ENCODE peak calls at places on chromosome 3, in six cellular contexts. G, H, Z, F, S and U are unnamed samples.
A peak's percentile ranks its signal among the peaks of the same experiment; 100 is the strongest.

GRCh38 chr3:57150097-57150496 is 15.1 kb downstream of the IL17RD start:
- DNase-seq in H (no peak), F (no peak), S (no peak), Z (no peak), G (peak; percentile 65), U (no peak)

GRCh38 chr3:126517291-126517951 is at the start of gene UROC1:
- DNase-seq in S (no peak), Z (no peak), F (no peak), G (no peak), H (no peak), U (no peak)

GRCh38 chr3:16090013-16090412 is 84.5 kb upstream of the GALNT15 start:
- DNase-seq in F (no peak), G (peak; percentile 94), S (no peak), H (no peak), Z (peak; percentile 97), U (no peak)

GRCh38 chr3:38205472-38205805 is 40.1 kb downstream of the OXSR1 start:
- DNase-seq in G (no peak), Z (no peak), F (no peak), H (peak; percentile 51), S (no peak), U (peak; percentile 54)

GRCh38 chr3:31116651-31117050 is 222.2 kb upstream of the GADL1 start:
- DNase-seq in G (no peak), Z (peak; percentile 53), H (no peak), F (no peak), S (no peak), U (no peak)

GRCh38 chr3:123341871-123342630 is 106.8 kb downstream of the ADCY5 start:
- DNase-seq in S (no peak), Z (no peak), G (no peak), H (no peak), F (no peak), U (no peak)

GRCh38 chr3:172153335-172153861 is 114.0 kb downstream of the FNDC3B start:
- DNase-seq in Z (peak; percentile 98), G (peak; percentile 96), S (no peak), F (no peak), H (peak; percentile 59), U (peak; percentile 70)

GRCh38 chr3:177427096-177427495 is 229.8 kb upstream of the TBL1XR1 start:
- DNase-seq in G (no peak), H (peak; percentile 82), S (no peak), Z (no peak), F (peak; percentile 41), U (peak; percentile 83)